ENCODE peak calls at places on chromosomes 12 and 14, in eight cellular contexts. Q is heart right ventricle; B is neural progenitor cell; Z is RWPE2; I is GM23248; L is naive thymus-derived CD4-positive, alpha-beta T cell; O is upper lobe of right lung; Y is Panc1. R is an unnamed sample.

GRCh38 chr14:39467889-39468524 is 35.8 kb upstream of the FBXO33 start:
- DNase-seq in Q (no peak), B (peak; percentile 71), Y (peak; percentile 7), I (peak; percentile 43), Z (no peak), L (no peak), O (no peak), R (peak; percentile 69)

GRCh38 chr12:108884116-108885012 is 4.5 kb downstream of the DAO start:
- DNase-seq in L (peak; percentile 46), Q (peak; percentile 38), I (peak; percentile 37), O (peak; percentile 74), B (peak; percentile 44), Y (peak; percentile 12), Z (no peak), R (peak; percentile 15)

GRCh38 chr14:89702151-89702936 is 252.2 kb downstream of the EFCAB11 start:
- DNase-seq in L (peak; percentile 16), I (peak; percentile 76), Y (no peak), Z (no peak), Q (no peak), B (no peak), O (no peak), R (no peak)

GRCh38 chr12:44000309-44000952 is 164.6 kb downstream of the TMEM117 start:
- DNase-seq in Y (no peak), Z (no peak), L (peak; percentile 14), I (peak; percentile 80), Q (no peak), B (peak; percentile 84), O (no peak), R (peak; percentile 51)

GRCh38 chr14:95533822-95534221 is 1.0 kb upstream of the GLRX5 start:
- DNase-seq in B (peak; percentile 37), Q (no peak), Z (peak; percentile 46), O (no peak), Y (no peak), I (peak; percentile 58), L (no peak), R (no peak)

GRCh38 chr12:110316861-110317260 is 35.8 kb downstream of the ATP2A2 start:
- DNase-seq in Y (no peak), I (peak; percentile 92), Q (no peak), Z (no peak), O (no peak), B (no peak), L (no peak), R (no peak)

GRCh38 chr12:47868041-47868440 is 36.8 kb downstream of the VDR start:
- DNase-seq in L (no peak), I (no peak), O (no peak), Y (no peak), Q (no peak), B (no peak), Z (no peak), R (no peak)

GRCh38 chr12:65203376-65203775 is 34.0 kb downstream of the LEMD3 start:
- DNase-seq in Q (no peak), O (no peak), Z (no peak), Y (no peak), I (no peak), L (no peak), B (no peak), R (no peak)

GRCh38 chr12:104859144-104859543 is 98.9 kb downstream of the SLC41A2 start:
- DNase-seq in B (no peak), Q (no peak), I (peak; percentile 66), Y (no peak), O (no peak), L (no peak), Z (no peak), R (peak; percentile 52)

GRCh38 chr12:43112101-43112661 is 439.8 kb downstream of the ADAMTS20 start:
- DNase-seq in Y (no peak), Q (no peak), Z (no peak), B (no peak), O (no peak), I (no peak), L (no peak), R (no peak)

GRCh38 chr14:91573894-91574837 is 64.1 kb upstream of the PPP4R3A start:
- DNase-seq in L (peak; percentile 41), Y (no peak), B (peak; percentile 62), Z (peak; percentile 85), I (peak; percentile 92), Q (peak; percentile 13), O (peak; percentile 82), R (peak; percentile 63)

GRCh38 chr12:57340104-57340503 is 89.1 kb upstream of the STAC3 start:
- DNase-seq in Z (no peak), O (no peak), Q (no peak), B (peak; percentile 2), Y (no peak), L (no peak), I (peak; percentile 77), R (no peak)

GRCh38 chr12:32988982-32989381 is 92.4 kb upstream of the PKP2 start:
- DNase-seq in Y (no peak), Z (no peak), B (peak; percentile 21), O (no peak), I (no peak), Q (no peak), L (no peak), R (no peak)

GRCh38 chr14:64952598-64953309 is 10.2 kb upstream of the GPX2 start:
- DNase-seq in Q (no peak), Z (no peak), O (no peak), B (peak; percentile 26), L (no peak), I (peak; percentile 21), Y (no peak), R (no peak)

GRCh38 chr12:98446716-98447115 is 68.7 kb upstream of the TMPO start:
- DNase-seq in L (no peak), Q (no peak), Z (no peak), I (peak; percentile 32), O (no peak), B (no peak), Y (no peak), R (no peak)

GRCh38 chr14:75803768-75804167 is 142.7 kb downstream of the TTLL5 start:
- DNase-seq in B (peak; percentile 85), O (no peak), Z (no peak), I (no peak), Q (no peak), L (no peak), Y (no peak), R (no peak)

GRCh38 chr12:86727151-86727550 is 471.0 kb upstream of the MGAT4C start:
- DNase-seq in L (no peak), Q (no peak), B (no peak), I (peak; percentile 34), Z (no peak), O (no peak), Y (no peak), R (no peak)

GRCh38 chr12:108890208-108890607 is 10.3 kb downstream of the DAO start:
- DNase-seq in B (peak; percentile 48), L (no peak), Z (no peak), Q (no peak), Y (no peak), O (no peak), I (peak; percentile 12), R (no peak)

GRCh38 chr12:17992002-17992656 is 97.9 kb downstream of the RERGL start:
- DNase-seq in Z (no peak), I (peak; percentile 59), O (no peak), L (no peak), Y (peak; percentile 28), B (peak; percentile 49), Q (no peak), R (peak; percentile 71)

DNA sequence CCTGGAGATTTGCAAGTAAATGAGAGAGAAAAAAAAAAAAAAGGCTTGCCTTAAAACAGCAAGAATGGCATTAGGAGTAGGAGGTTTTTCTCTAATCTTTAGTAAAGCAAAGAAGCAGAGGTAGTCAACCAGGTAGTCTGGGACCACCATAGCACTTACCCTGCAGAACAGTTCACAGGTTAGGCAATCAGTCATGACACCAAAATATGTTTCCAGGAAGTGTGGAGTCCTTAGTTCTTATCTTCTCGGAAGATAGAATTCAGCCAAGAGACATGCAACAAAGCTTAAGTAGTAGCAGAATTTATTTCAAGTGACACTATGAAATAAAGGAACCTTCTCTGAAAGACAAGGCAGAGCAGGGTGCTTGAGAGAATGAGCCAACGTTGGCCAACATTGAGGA is 295.8 kb downstream of the IPO8 start:
- DNase-seq in O (no peak), B (no peak), I (no peak), L (no peak), Z (no peak), Q (no peak), Y (no peak), R (no peak)
- H3K9me3 ChIP-seq in O (no peaks in the 10 kb centered on the region), B (peaks cover 15% of the 10 kb centered on the region), I (no peaks in the 10 kb centered on the region), L (no peaks in the 10 kb centered on the region), Z (no peaks in the 10 kb centered on the region), Q (peaks cover 29% of the 10 kb centered on the region), Y (peaks cover 7% of the 10 kb centered on the region), R (peaks cover 4% of the 10 kb centered on the region)

DNA sequence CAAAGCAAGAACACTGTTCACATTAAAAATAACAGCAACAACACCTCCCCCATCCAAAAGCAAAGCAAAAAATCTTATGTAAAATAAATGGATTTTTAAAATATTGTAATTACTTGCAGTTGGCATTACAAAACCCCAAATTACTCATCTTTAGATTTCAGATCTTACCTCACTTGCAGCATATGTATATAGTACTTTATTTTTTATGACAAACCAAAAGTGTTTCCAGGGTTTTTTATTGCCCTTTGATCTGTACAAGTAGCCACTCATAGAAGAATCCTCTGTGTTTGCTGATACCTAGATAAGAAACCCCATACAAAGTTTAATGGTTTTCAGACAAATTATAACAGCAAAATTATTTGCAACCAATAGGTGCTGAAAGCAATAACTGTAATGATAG is 12.2 kb upstream of the NR2C1 start:
- DNase-seq in O (no peak), L (no peak), I (no peak), B (no peak), Y (no peak), Z (no peak), Q (no peak), R (no peak)
- H3K27me3 ChIP-seq in O (no peaks in the 10 kb centered on the region), L (no peaks in the 10 kb centered on the region), I (no peaks in the 10 kb centered on the region), B (no peaks in the 10 kb centered on the region), Y (no peaks in the 10 kb centered on the region), Z (no peaks in the 10 kb centered on the region), Q (no peaks in the 10 kb centered on the region), R (no peaks in the 10 kb centered on the region)

GRCh38 chr14:55313480-55313879 is 42.3 kb downstream of the FBXO34 start:
- DNase-seq in L (no peak), Y (no peak), B (no peak), Z (no peak), O (no peak), Q (no peak), I (no peak), R (no peak)

GRCh38 chr14:55317907-55318306 is 46.7 kb downstream of the FBXO34 start:
- DNase-seq in Q (no peak), B (no peak), Y (no peak), L (no peak), I (no peak), O (no peak), Z (no peak), R (no peak)

GRCh38 chr14:55317503-55317902 is 46.3 kb downstream of the FBXO34 start:
- DNase-seq in O (no peak), I (no peak), Y (no peak), Q (no peak), L (no peak), B (no peak), Z (no peak), R (no peak)

GRCh38 chr14:55316528-55316927 is 45.3 kb downstream of the FBXO34 start:
- DNase-seq in O (no peak), Z (no peak), B (no peak), I (no peak), Y (no peak), Q (no peak), L (no peak), R (no peak)

GRCh38 chr14:55314449-55314848 is 43.2 kb downstream of the FBXO34 start:
- DNase-seq in Y (no peak), Q (no peak), O (no peak), B (no peak), L (no peak), I (no peak), Z (no peak), R (no peak)
- H3K9me3 ChIP-seq in Y (no peaks in the 10 kb centered on the region), Q (peaks cover 18% of the 10 kb centered on the region), O (peaks cover 10% of the 10 kb centered on the region), B (peaks cover 18% of the 10 kb centered on the region), L (no peaks in the 10 kb centered on the region), I (no peaks in the 10 kb centered on the region), Z (peaks cover 20% of the 10 kb centered on the region), R (peaks cover 19% of the 10 kb centered on the region)

GRCh38 chr12:101634724-101635123 is 40.0 kb downstream of the MYBPC1 start:
- DNase-seq in Q (no peak), I (no peak), Z (no peak), O (no peak), L (no peak), B (no peak), Y (no peak), R (no peak)
- H3K27me3 ChIP-seq in Q (no peaks in the 10 kb centered on the region), I (no peaks in the 10 kb centered on the region), Z (no peaks in the 10 kb centered on the region), O (no peaks in the 10 kb centered on the region), L (no peaks in the 10 kb centered on the region), B (no peaks in the 10 kb centered on the region), Y (peaks cover 2% of the 10 kb centered on the region), R (no peaks in the 10 kb centered on the region)